ENCODE peak calls at places on chromosome 17, in four cellular contexts. One of them, this sample, is unnamed.

GRCh38 chr17:3968017-3968416 is 3.8 kb upstream of the ATP2A3 start:
- DNase-seq in AG04450: no peak
- DNase-seq in fibroblast of pulmonary artery: no peak
- DNase-seq in PC-9: no peak
- DNase-seq in this sample: peak; percentile 48

GRCh38 chr17:67018429-67019125 is 25.8 kb upstream of the CACNG1 start:
- DNase-seq in AG04450: no peak
- DNase-seq in fibroblast of pulmonary artery: no peak
- DNase-seq in PC-9: no peak
- DNase-seq in this sample: no peak

GRCh38 chr17:33435716-33436301 is 142.7 kb upstream of the ASIC2 start:
- DNase-seq in AG04450: no peak
- DNase-seq in fibroblast of pulmonary artery: peak; percentile 10
- DNase-seq in PC-9: no peak
- DNase-seq in this sample: no peak

GRCh38 chr17:35795007-35795870 is at the start of gene MMP28:
- DNase-seq in AG04450: no peak
- DNase-seq in fibroblast of pulmonary artery: no peak
- DNase-seq in PC-9: no peak
- DNase-seq in this sample: peak; percentile 80

GRCh38 chr17:58702045-58702476 is 9.7 kb downstream of the RAD51C start:
- DNase-seq in AG04450: no peak
- DNase-seq in fibroblast of pulmonary artery: no peak
- DNase-seq in PC-9: no peak
- DNase-seq in this sample: no peak

GRCh38 chr17:49548506-49549310 is 27.0 kb upstream of the NXPH3 start:
- DNase-seq in AG04450: no peak
- DNase-seq in fibroblast of pulmonary artery: peak; percentile 58
- DNase-seq in PC-9: no peak
- DNase-seq in this sample: peak; percentile 95

GRCh38 chr17:17422641-17423040 is 54.2 kb upstream of the MED9 start:
- DNase-seq in AG04450: no peak
- DNase-seq in fibroblast of pulmonary artery: no peak
- DNase-seq in PC-9: no peak
- DNase-seq in this sample: no peak

GRCh38 chr17:55152236-55152635 is 112.5 kb upstream of the HLF start:
- DNase-seq in AG04450: no peak
- DNase-seq in fibroblast of pulmonary artery: peak; percentile 34
- DNase-seq in PC-9: no peak
- DNase-seq in this sample: no peak

GRCh38 chr17:8189041-8189710 is 804 bp downstream of the BORCS6 start:
- DNase-seq in AG04450: no peak
- DNase-seq in fibroblast of pulmonary artery: no peak
- DNase-seq in PC-9: no peak
- DNase-seq in this sample: peak; percentile 60

GRCh38 chr17:27396941-27397340 is 59.3 kb upstream of the KSR1 start:
- DNase-seq in AG04450: no peak
- DNase-seq in fibroblast of pulmonary artery: peak; percentile 38
- DNase-seq in PC-9: no peak
- DNase-seq in this sample: no peak

GRCh38 chr17:20092973-20093626 is 83.9 kb downstream of the SPECC1 start:
- DNase-seq in AG04450: no peak
- DNase-seq in fibroblast of pulmonary artery: no peak
- DNase-seq in PC-9: no peak
- DNase-seq in this sample: no peak

GRCh38 chr17:44766409-44767038 is 7.7 kb downstream of the ADAM11 start:
- DNase-seq in AG04450: no peak
- DNase-seq in fibroblast of pulmonary artery: no peak
- DNase-seq in PC-9: no peak
- DNase-seq in this sample: peak; percentile 77

GRCh38 chr17:55632236-55632635 is 90.4 kb downstream of the TMEM100 start:
- DNase-seq in AG04450: no peak
- DNase-seq in fibroblast of pulmonary artery: no peak
- DNase-seq in PC-9: no peak
- DNase-seq in this sample: no peak

GRCh38 chr17:42853004-42853403 is 2.0 kb downstream of the AOC3 start:
- DNase-seq in AG04450: no peak
- DNase-seq in fibroblast of pulmonary artery: no peak
- DNase-seq in PC-9: no peak
- DNase-seq in this sample: no peak
- H3K4me3 ChIP-seq in AG04450: no peak overlapping the region
- H3K4me3 ChIP-seq in fibroblast of pulmonary artery: no peak overlapping the region
- H3K4me3 ChIP-seq in PC-9: no peak overlapping the region
- H3K4me3 ChIP-seq in this sample: no peak overlapping the region

GRCh38 chr17:13562271-13562800 is 39.4 kb downstream of the HS3ST3A1 start:
- DNase-seq in AG04450: no peak
- DNase-seq in fibroblast of pulmonary artery: peak; percentile 91
- DNase-seq in PC-9: no peak
- DNase-seq in this sample: no peak
- H3K4me3 ChIP-seq in AG04450: peak overlapping the region; percentile 23
- H3K4me3 ChIP-seq in fibroblast of pulmonary artery: no peak overlapping the region
- H3K4me3 ChIP-seq in PC-9: no peak overlapping the region
- H3K4me3 ChIP-seq in this sample: peak overlapping the region; percentile 53

GRCh38 chr17:76562734-76563148 is 22.9 kb downstream of the PRCD start:
- DNase-seq in AG04450: peak; percentile 72
- DNase-seq in fibroblast of pulmonary artery: peak; percentile 87
- DNase-seq in PC-9: no peak
- DNase-seq in this sample: peak; percentile 92
- H3K4me3 ChIP-seq in AG04450: no peak overlapping the region
- H3K4me3 ChIP-seq in fibroblast of pulmonary artery: no peak overlapping the region
- H3K4me3 ChIP-seq in PC-9: no peak overlapping the region
- H3K4me3 ChIP-seq in this sample: no peak overlapping the region

GRCh38 chr17:11238710-11239109 is 2.3 kb upstream of the SHISA6 start:
- DNase-seq in AG04450: no peak
- DNase-seq in fibroblast of pulmonary artery: no peak
- DNase-seq in PC-9: no peak
- DNase-seq in this sample: no peak

GRCh38 chr17:11240041-11240801 is 792 bp upstream of the SHISA6 start:
- DNase-seq in AG04450: no peak
- DNase-seq in fibroblast of pulmonary artery: no peak
- DNase-seq in PC-9: no peak
- DNase-seq in this sample: peak; percentile 68

GRCh38 chr17:11239379-11239970 is 1.5 kb upstream of the SHISA6 start:
- DNase-seq in AG04450: no peak
- DNase-seq in fibroblast of pulmonary artery: no peak
- DNase-seq in PC-9: no peak
- DNase-seq in this sample: peak; percentile 72

GRCh38 chr17:11240841-11241610 is at the start of gene SHISA6:
- DNase-seq in AG04450: no peak
- DNase-seq in fibroblast of pulmonary artery: no peak
- DNase-seq in PC-9: no peak
- DNase-seq in this sample: no peak

GRCh38 chr17:11241611-11242226 is 706 bp downstream of the SHISA6 start:
- DNase-seq in AG04450: no peak
- DNase-seq in fibroblast of pulmonary artery: no peak
- DNase-seq in PC-9: no peak
- DNase-seq in this sample: no peak
- H3K4me3 ChIP-seq in AG04450: no peak overlapping the region
- H3K4me3 ChIP-seq in fibroblast of pulmonary artery: no peak overlapping the region
- H3K4me3 ChIP-seq in PC-9: no peak overlapping the region
- H3K4me3 ChIP-seq in this sample: no peak overlapping the region

GRCh38 chr17:13600475-13601316 is 1.0 kb downstream of the HS3ST3A1 start:
- DNase-seq in AG04450: no peak
- DNase-seq in fibroblast of pulmonary artery: no peak
- DNase-seq in PC-9: no peak
- DNase-seq in this sample: peak; percentile 77
- H3K4me3 ChIP-seq in AG04450: peak overlapping the region; percentile 87
- H3K4me3 ChIP-seq in fibroblast of pulmonary artery: peak overlapping the region; percentile 67
- H3K4me3 ChIP-seq in PC-9: no peak overlapping the region
- H3K4me3 ChIP-seq in this sample: peak overlapping the region; percentile 91

This sample was measured in osteoblast.